ENCODE peak calls at places on chromosomes 5 and 9, in eight cellular contexts. One of them, this sample, is unnamed.

GRCh38 chr5:8241558-8241957 is 372.6 kb downstream of the MTRR start:
- DNase-seq in GM12892: no peak
- DNase-seq in transverse colon: no peak
- DNase-seq in body of pancreas: no peak
- DNase-seq in sigmoid colon: no peak
- DNase-seq in upper lobe of left lung: no peak
- DNase-seq in stomach: no peak
- DNase-seq in HepG2: no peak
- DNase-seq in this sample: no peak

GRCh38 chr5:103367722-103368121 is 109.2 kb downstream of the MACIR start:
- DNase-seq in HepG2: no peak
- DNase-seq in body of pancreas: no peak
- DNase-seq in GM12892: no peak
- DNase-seq in transverse colon: no peak
- DNase-seq in upper lobe of left lung: no peak
- DNase-seq in sigmoid colon: no peak
- DNase-seq in stomach: no peak
- DNase-seq in this sample: no peak

GRCh38 chr5:142981886-142982820 is 212.0 kb downstream of the ARHGAP26 start:
- DNase-seq in stomach: peak; percentile 89
- DNase-seq in transverse colon: peak; percentile 80
- DNase-seq in GM12892: no peak
- DNase-seq in body of pancreas: peak; percentile 95
- DNase-seq in HepG2: peak; percentile 92
- DNase-seq in sigmoid colon: peak; percentile 92
- DNase-seq in upper lobe of left lung: no peak
- DNase-seq in this sample: peak; percentile 41

GRCh38 chr9:77514886-77515711 is 133.0 kb downstream of the GNA14 start:
- DNase-seq in HepG2: peak; percentile 6
- DNase-seq in stomach: no peak
- DNase-seq in sigmoid colon: no peak
- DNase-seq in GM12892: no peak
- DNase-seq in upper lobe of left lung: no peak
- DNase-seq in body of pancreas: no peak
- DNase-seq in transverse colon: no peak
- DNase-seq in this sample: no peak

GRCh38 chr5:13498279-13498678 is 446.2 kb downstream of the DNAH5 start:
- DNase-seq in HepG2: peak; percentile 41
- DNase-seq in stomach: no peak
- DNase-seq in transverse colon: no peak
- DNase-seq in upper lobe of left lung: no peak
- DNase-seq in sigmoid colon: no peak
- DNase-seq in GM12892: no peak
- DNase-seq in body of pancreas: peak; percentile 14
- DNase-seq in this sample: no peak

GRCh38 chr9:36275060-36275459 is 16.8 kb upstream of the GNE start:
- DNase-seq in transverse colon: no peak
- DNase-seq in HepG2: no peak
- DNase-seq in sigmoid colon: no peak
- DNase-seq in upper lobe of left lung: no peak
- DNase-seq in GM12892: no peak
- DNase-seq in stomach: no peak
- DNase-seq in body of pancreas: no peak
- DNase-seq in this sample: no peak

GRCh38 chr5:59786271-59786805 is 107.2 kb downstream of the PDE4D start:
- DNase-seq in HepG2: no peak
- DNase-seq in stomach: no peak
- DNase-seq in GM12892: no peak
- DNase-seq in sigmoid colon: no peak
- DNase-seq in body of pancreas: no peak
- DNase-seq in upper lobe of left lung: no peak
- DNase-seq in transverse colon: no peak
- DNase-seq in this sample: no peak

GRCh38 chr5:55959208-55959607 is 35.6 kb downstream of the IL6ST start:
- DNase-seq in transverse colon: no peak
- DNase-seq in HepG2: no peak
- DNase-seq in sigmoid colon: no peak
- DNase-seq in stomach: no peak
- DNase-seq in GM12892: no peak
- DNase-seq in body of pancreas: no peak
- DNase-seq in upper lobe of left lung: no peak
- DNase-seq in this sample: no peak

GRCh38 chr5:166845044-166845443 is 1446.4 kb upstream of the WWC1 start:
- DNase-seq in GM12892: no peak
- DNase-seq in body of pancreas: no peak
- DNase-seq in sigmoid colon: no peak
- DNase-seq in stomach: no peak
- DNase-seq in transverse colon: no peak
- DNase-seq in HepG2: no peak
- DNase-seq in upper lobe of left lung: no peak
- DNase-seq in this sample: no peak

GRCh38 chr9:128607642-128608350 is 48.9 kb downstream of the DYNC2I2 start:
- DNase-seq in body of pancreas: peak; percentile 99
- DNase-seq in sigmoid colon: peak; percentile 96
- DNase-seq in GM12892: no peak
- DNase-seq in transverse colon: peak; percentile 27
- DNase-seq in stomach: peak; percentile 66
- DNase-seq in upper lobe of left lung: no peak
- DNase-seq in HepG2: no peak
- DNase-seq in this sample: peak; percentile 98

GRCh38 chr9:30628915-30629564 is 1755.4 kb upstream of the ACO1 start:
- DNase-seq in stomach: no peak
- DNase-seq in upper lobe of left lung: no peak
- DNase-seq in HepG2: peak; percentile 12
- DNase-seq in sigmoid colon: no peak
- DNase-seq in transverse colon: no peak
- DNase-seq in body of pancreas: no peak
- DNase-seq in GM12892: no peak
- DNase-seq in this sample: no peak

GRCh38 chr9:33161589-33162132 is 5.5 kb downstream of the B4GALT1 start:
- DNase-seq in transverse colon: peak; percentile 59
- DNase-seq in HepG2: no peak
- DNase-seq in sigmoid colon: no peak
- DNase-seq in upper lobe of left lung: no peak
- DNase-seq in stomach: peak; percentile 78
- DNase-seq in GM12892: no peak
- DNase-seq in body of pancreas: peak; percentile 49
- DNase-seq in this sample: no peak

GRCh38 chr9:95513722-95514121 is 3.0 kb downstream of the PTCH1 start:
- DNase-seq in stomach: no peak
- DNase-seq in HepG2: no peak
- DNase-seq in upper lobe of left lung: no peak
- DNase-seq in transverse colon: no peak
- DNase-seq in GM12892: no peak
- DNase-seq in sigmoid colon: no peak
- DNase-seq in body of pancreas: no peak
- DNase-seq in this sample: no peak

GRCh38 chr9:128389395-128390149 is 18.4 kb downstream of the URM1 start:
- DNase-seq in upper lobe of left lung: no peak
- DNase-seq in GM12892: no peak
- DNase-seq in sigmoid colon: no peak
- DNase-seq in HepG2: no peak
- DNase-seq in body of pancreas: no peak
- DNase-seq in stomach: no peak
- DNase-seq in transverse colon: no peak
- DNase-seq in this sample: peak; percentile 46

GRCh38 chr5:172453986-172454354 is 355 bp downstream of the SH3PXD2B start:
- DNase-seq in HepG2: no peak
- DNase-seq in transverse colon: peak; percentile 42
- DNase-seq in body of pancreas: peak; percentile 61
- DNase-seq in stomach: no peak
- DNase-seq in sigmoid colon: peak; percentile 87
- DNase-seq in upper lobe of left lung: no peak
- DNase-seq in GM12892: no peak
- DNase-seq in this sample: no peak

GRCh38 chr9:15400281-15400941 is 22.3 kb upstream of the SNAPC3 start:
- DNase-seq in transverse colon: no peak
- DNase-seq in GM12892: no peak
- DNase-seq in body of pancreas: no peak
- DNase-seq in HepG2: no peak
- DNase-seq in sigmoid colon: no peak
- DNase-seq in upper lobe of left lung: no peak
- DNase-seq in stomach: no peak
- DNase-seq in this sample: no peak

GRCh38 chr5:60703944-60704343 is 4.0 kb upstream of the DEPDC1B start:
- DNase-seq in sigmoid colon: no peak
- DNase-seq in stomach: no peak
- DNase-seq in GM12892: no peak
- DNase-seq in transverse colon: no peak
- DNase-seq in upper lobe of left lung: no peak
- DNase-seq in HepG2: no peak
- DNase-seq in body of pancreas: no peak
- DNase-seq in this sample: no peak

GRCh38 chr9:88776717-88777497 is 214.4 kb upstream of the S1PR3 start:
- DNase-seq in stomach: no peak
- DNase-seq in body of pancreas: no peak
- DNase-seq in upper lobe of left lung: no peak
- DNase-seq in transverse colon: no peak
- DNase-seq in GM12892: no peak
- DNase-seq in sigmoid colon: no peak
- DNase-seq in HepG2: peak; percentile 15
- DNase-seq in this sample: no peak

GRCh38 chr9:78575791-78576190 is 278.9 kb downstream of the PSAT1 start:
- DNase-seq in GM12892: no peak
- DNase-seq in upper lobe of left lung: no peak
- DNase-seq in stomach: no peak
- DNase-seq in sigmoid colon: no peak
- DNase-seq in transverse colon: no peak
- DNase-seq in body of pancreas: no peak
- DNase-seq in HepG2: no peak
- DNase-seq in this sample: no peak
- TF ChIP-seq POLR2A in GM12892: no peak
- TF ChIP-seq POLR2A in upper lobe of left lung: no peak
- TF ChIP-seq POLR2A in stomach: no peak
- TF ChIP-seq POLR2A in sigmoid colon: no peak
- TF ChIP-seq POLR2A in transverse colon: no peak
- TF ChIP-seq POLR2A in body of pancreas: no peak
- TF ChIP-seq POLR2A in HepG2: no peak
- TF ChIP-seq POLR2A in this sample: no peak

GRCh38 chr5:132484386-132484715 is 6.2 kb downstream of the IRF1 start:
- DNase-seq in stomach: peak; percentile 17
- DNase-seq in HepG2: no peak
- DNase-seq in upper lobe of left lung: no peak
- DNase-seq in GM12892: no peak
- DNase-seq in sigmoid colon: peak; percentile 52
- DNase-seq in body of pancreas: no peak
- DNase-seq in transverse colon: peak; percentile 7
- DNase-seq in this sample: no peak
- TF ChIP-seq POLR2A in stomach: no peak
- TF ChIP-seq POLR2A in HepG2: no peak
- TF ChIP-seq POLR2A in upper lobe of left lung: no peak
- TF ChIP-seq POLR2A in GM12892: no peak
- TF ChIP-seq POLR2A in sigmoid colon: no peak
- TF ChIP-seq POLR2A in body of pancreas: no peak
- TF ChIP-seq POLR2A in transverse colon: no peak
- TF ChIP-seq POLR2A in this sample: no peak

DNA sequence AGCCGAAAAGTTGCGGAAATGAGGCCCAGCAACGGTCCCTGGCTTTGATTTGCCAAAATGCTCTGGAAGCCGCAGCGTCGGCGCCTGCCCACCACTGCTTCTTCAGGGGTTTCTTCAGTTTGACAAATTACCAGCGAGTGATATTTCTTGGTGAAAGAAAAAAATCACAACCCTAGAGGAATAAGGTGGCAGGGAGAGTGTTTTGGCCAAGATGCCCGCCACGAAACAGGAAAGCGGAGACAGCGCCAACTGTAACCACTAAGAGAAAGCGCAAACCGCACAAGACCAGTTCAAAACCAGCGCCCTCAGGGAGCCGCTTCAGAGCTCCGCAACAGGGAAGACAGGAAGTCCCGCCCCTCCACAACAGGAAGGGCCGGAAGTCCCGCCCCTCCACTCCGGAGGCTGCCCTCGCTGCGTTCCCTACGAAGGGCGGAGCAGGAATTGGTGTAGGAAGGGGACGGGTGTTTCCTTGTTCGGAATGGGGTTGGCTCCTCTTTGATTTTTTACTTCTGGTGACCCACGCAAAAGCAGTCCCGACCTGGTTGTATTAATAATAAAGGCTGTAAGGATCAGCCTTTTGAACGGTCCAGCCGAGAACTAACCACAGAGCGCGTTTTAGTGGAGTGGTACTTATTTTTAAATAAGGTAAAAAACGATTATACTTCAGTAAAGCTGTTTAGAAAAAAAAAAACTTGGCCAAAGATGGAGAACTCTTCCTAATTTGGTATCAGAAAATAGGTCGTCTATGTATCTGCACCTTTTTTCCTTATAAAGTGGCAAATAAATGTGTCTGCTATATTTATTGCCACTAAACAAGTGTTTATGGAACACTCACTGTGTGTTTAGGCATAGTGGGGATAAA is at the start of gene C5orf34:
- DNase-seq in HepG2: peak; percentile 93
- DNase-seq in upper lobe of left lung: peak; percentile 93
- DNase-seq in stomach: peak; percentile 98
- DNase-seq in transverse colon: peak; percentile 98
- DNase-seq in body of pancreas: peak; percentile 98
- DNase-seq in sigmoid colon: peak; percentile 98
- DNase-seq in GM12892: peak; percentile 86
- DNase-seq in this sample: peak; percentile 95
- TF ChIP-seq POLR2A in HepG2: peak; percentile 90
- TF ChIP-seq POLR2A in upper lobe of left lung: peak; percentile 43
- TF ChIP-seq POLR2A in stomach: peak; percentile 71
- TF ChIP-seq POLR2A in transverse colon: peak; percentile 79
- TF ChIP-seq POLR2A in body of pancreas: peak; percentile 86
- TF ChIP-seq POLR2A in sigmoid colon: peak; percentile 64
- TF ChIP-seq POLR2A in GM12892: peak; percentile 95
- TF ChIP-seq POLR2A in this sample: peak; percentile 40

GRCh38 chr5:68456756-68457217 is 241.2 kb downstream of the PIK3R1 start:
- DNase-seq in sigmoid colon: no peak
- DNase-seq in upper lobe of left lung: no peak
- DNase-seq in transverse colon: peak; percentile 25
- DNase-seq in stomach: peak; percentile 78
- DNase-seq in HepG2: peak; percentile 20
- DNase-seq in body of pancreas: peak; percentile 88
- DNase-seq in GM12892: no peak
- DNase-seq in this sample: peak; percentile 48
- TF ChIP-seq POLR2A in sigmoid colon: no peak
- TF ChIP-seq POLR2A in upper lobe of left lung: no peak
- TF ChIP-seq POLR2A in transverse colon: no peak
- TF ChIP-seq POLR2A in stomach: no peak
- TF ChIP-seq POLR2A in HepG2: no peak
- TF ChIP-seq POLR2A in body of pancreas: no peak
- TF ChIP-seq POLR2A in GM12892: no peak
- TF ChIP-seq POLR2A in this sample: no peak

DNA sequence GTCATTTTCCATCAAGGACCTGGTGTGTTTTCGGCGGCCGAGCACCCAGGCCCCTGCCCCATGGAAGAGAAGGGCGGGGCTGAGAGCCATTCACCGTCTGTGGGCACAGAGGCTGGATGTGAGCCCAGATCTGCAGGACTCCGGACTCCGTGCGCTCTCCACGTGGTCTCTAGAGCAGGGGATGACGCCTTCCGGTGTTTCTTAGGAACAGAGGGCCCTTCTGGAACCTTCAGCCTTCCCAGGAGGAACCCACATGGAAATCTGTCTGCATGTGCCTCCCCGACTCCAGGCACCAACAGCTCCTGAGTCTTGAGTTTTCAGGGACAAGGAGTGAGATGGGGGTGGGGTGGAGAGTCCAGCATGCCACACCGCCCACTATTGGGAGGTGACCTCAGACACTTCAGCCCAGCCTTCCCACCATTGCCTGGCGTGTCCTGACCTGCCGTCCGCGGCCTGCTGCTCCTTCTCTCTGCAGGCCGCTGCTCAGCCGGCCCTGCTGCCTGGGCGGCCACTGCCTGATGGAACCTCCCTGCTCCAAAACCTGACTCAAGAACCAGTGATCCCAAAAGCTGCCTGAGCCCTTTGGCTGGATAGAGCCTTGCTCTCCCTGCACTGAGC is 2.4 kb upstream of the RXRA start:
- DNase-seq in transverse colon: peak; percentile 83
- DNase-seq in upper lobe of left lung: peak; percentile 77
- DNase-seq in HepG2: peak; percentile 61
- DNase-seq in GM12892: no peak
- DNase-seq in body of pancreas: peak; percentile 75
- DNase-seq in sigmoid colon: peak; percentile 90
- DNase-seq in stomach: peak; percentile 84
- DNase-seq in this sample: no peak
- TF ChIP-seq POLR2A in transverse colon: no peak
- TF ChIP-seq POLR2A in upper lobe of left lung: no peak
- TF ChIP-seq POLR2A in HepG2: peak; percentile 20
- TF ChIP-seq POLR2A in GM12892: no peak
- TF ChIP-seq POLR2A in body of pancreas: no peak
- TF ChIP-seq POLR2A in sigmoid colon: no peak
- TF ChIP-seq POLR2A in stomach: no peak
- TF ChIP-seq POLR2A in this sample: no peak

This sample was measured in gastrocnemius medialis.